ENCODE peak calls at places on chromosomes 13 and 19, in four cellular contexts. R, O, N and L are unnamed samples.

GRCh38 chr19:10270180-10270615 is 722 bp upstream of the ICAM1 start:
- DNase-seq in R (no peak), O (no peak), N (no peak), L (no peak)

GRCh38 chr13:84025828-84026227 is 143.6 kb upstream of the SLITRK1 start:
- DNase-seq in R (no peak), O (no peak), N (no peak), L (no peak)

GRCh38 chr13:20053016-20053415 is 94.5 kb downstream of the ZMYM2 start:
- DNase-seq in R (no peak), O (no peak), N (no peak), L (no peak)

GRCh38 chr13:99507054-99507453 is 5.8 kb downstream of the TM9SF2 start:
- DNase-seq in R (no peak), O (no peak), N (no peak), L (no peak)

GRCh38 chr19:33339750-33340029 is 33.8 kb upstream of the CEBPG start:
- DNase-seq in R (no peak), O (no peak), N (no peak), L (no peak)

GRCh38 chr13:44303681-44304432 is 69.8 kb upstream of the SERP2 start:
- DNase-seq in R (no peak), O (no peak), N (no peak), L (no peak)

GRCh38 chr13:79776538-79776937 is 295.6 kb downstream of the NDFIP2 start:
- DNase-seq in R (no peak), O (no peak), N (no peak), L (no peak)

GRCh38 chr19:17766543-17767131 is 15.4 kb downstream of the FCHO1 start:
- DNase-seq in R (no peak), O (peak), N (peak), L (peak)

GRCh38 chr19:16896098-16896912 is 7.5 kb downstream of the F2RL3 start:
- DNase-seq in R (no peak), O (no peak), N (peak), L (peak)

GRCh38 chr13:24605923-24606372 is 74.3 kb upstream of the ATP12A start:
- DNase-seq in R (no peak), O (peak), N (no peak), L (no peak)

GRCh38 chr13:71864981-71865857 is 1.8 kb downstream of the DACH1 start:
- DNase-seq in R (no peak), O (no peak), N (peak), L (no peak)

GRCh38 chr19:8526345-8527062 is 12.5 kb upstream of the ZNF414 start:
- DNase-seq in R (no peak), O (peak), N (peak), L (peak)
- TF ChIP-seq SP1 in R (no peak), O (no peak), N (peak), L (no peak)

DNA sequence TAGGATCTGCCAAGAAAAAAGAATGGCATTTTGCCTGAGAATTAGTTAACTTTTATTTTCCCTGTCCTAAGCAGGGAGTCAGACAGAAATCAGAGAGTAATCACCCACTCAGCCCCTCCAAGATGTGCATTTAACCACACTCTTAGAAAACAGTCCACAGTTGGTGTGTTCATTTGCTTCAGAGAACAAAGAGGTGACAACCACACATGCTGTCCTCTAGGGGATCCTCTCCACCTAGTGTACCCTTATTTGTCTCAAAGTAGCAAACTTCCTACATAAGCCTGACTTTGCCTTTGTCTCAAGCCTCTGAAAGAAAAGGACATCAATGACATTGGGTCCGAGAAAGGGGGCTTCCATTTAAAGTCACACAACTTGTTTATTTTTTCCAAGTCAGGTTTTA is 107.0 kb upstream of the RFC3 start:
- DNase-seq in R (no peak), O (no peak), N (no peak), L (no peak)
- TF ChIP-seq MAX in R (no peak), O (no peak), N (no peak), L (no peak)

DNA sequence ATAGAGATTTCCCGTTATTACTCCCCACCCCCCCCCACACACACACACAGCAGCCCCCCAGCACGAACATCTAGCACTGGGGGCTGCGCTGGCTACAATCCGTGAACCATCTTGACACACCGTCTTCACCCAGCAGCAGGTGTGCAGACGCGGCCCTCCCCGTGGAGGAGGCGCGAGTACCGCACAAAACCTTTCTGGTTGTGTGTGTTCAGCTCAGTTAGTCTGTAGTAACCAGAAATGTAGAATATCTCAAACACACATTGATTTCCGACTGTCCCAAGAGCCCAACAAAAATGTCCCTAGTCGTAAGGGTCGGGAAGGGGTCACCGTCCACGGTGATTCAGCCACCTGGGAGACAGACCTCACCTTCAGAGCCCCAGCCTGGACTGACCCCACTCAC is 122.7 kb downstream of the RAB20 start:
- DNase-seq in R (no peak), O (no peak), N (no peak), L (no peak)
- TF ChIP-seq SP1 in R (no peak), O (no peak), N (no peak), L (no peak)

DNA sequence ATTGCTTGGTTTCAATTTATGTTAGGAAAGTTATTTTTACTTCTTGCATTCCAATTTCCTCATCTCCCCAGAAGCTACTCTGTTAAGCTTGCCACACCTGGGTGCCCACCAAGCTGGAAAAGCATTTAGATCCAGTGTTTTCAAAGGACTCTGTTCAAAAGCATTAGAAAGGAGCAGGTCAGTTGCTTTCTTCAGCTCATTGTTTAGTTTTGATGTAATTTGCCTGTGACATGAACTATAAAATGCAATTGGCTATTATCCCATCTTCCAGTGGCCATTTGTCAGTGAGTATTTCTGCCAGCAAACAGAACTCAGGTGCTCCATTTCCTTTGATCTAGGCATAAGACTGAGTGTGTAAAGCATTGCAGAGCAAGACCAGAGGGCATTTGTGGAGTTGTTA is 46.7 kb upstream of the RNF113B start:
- DNase-seq in R (no peak), O (no peak), N (no peak), L (no peak)
- TF ChIP-seq MAX in R (no peak), O (no peak), N (no peak), L (no peak)

GRCh38 chr13:64675256-64675892 is 2554.8 kb downstream of the PCDH9 start:
- DNase-seq in R (no peak), O (peak), N (no peak), L (no peak)
- TF ChIP-seq SP1 in R (no peak), O (no peak), N (no peak), L (no peak)

DNA sequence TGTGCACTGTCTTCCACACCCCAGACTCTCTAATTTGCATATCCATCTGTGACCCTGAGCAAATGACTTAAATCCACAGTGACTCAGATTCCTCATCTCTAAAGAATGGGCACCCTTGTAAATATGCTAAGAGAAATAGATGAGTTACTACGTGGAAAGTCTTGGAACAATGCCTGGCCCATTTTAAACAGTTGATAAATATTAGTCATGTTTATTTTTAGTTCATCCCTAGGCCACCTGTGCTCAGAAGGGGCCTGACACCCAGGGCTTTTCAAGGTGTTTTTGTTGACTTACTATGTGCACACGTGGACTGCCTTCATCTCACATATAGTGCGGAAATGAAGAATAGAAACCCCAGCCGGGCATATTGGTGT is 806 bp upstream of the PTPRH start:
- DNase-seq in R (no peak), O (peak), N (no peak), L (no peak)
- TF ChIP-seq MAX in R (no peak), O (no peak), N (no peak), L (no peak)

DNA sequence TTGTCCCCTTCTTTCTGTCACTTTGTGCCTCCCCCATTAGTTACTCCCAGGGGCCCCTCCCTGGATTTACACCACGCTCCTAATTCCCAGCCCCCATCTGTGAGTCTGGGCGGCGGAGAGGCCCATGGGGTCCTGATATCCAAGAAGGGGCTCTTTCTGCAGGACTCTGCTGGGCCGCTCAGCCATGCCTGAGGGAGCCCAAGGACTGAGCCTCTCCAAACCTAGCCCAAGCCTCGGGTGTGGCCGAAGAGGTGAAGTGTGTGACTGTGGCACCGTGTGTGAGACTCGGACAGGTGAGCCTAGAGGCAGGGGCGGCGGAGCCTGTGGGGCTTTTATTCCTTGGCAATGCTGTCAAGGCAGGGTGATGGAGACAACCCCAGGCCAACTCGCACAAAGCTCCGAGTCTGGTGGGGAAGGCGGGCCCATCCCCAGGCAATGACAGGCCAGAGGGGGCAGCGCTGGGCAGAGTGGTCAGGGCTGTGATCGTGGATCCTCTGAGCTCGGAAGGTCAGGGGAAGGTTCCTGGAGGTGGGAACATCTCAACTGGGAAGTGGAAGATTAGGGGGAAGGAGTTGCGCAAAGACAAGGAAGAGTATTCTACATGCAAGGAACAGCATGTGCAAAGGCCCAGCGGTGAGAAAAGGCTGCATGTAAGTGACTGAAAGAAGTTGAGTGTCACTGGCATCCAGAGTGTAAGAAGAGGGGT is 1.6 kb downstream of the PLEKHG2 start:
- DNase-seq in R (no peak), O (peak), N (no peak), L (peak)
- TF ChIP-seq SP1 in R (no peak), O (no peak), N (no peak), L (no peak)

GRCh38 chr19:53466726-53467125 is 807 bp upstream of the ZNF813 start:
- DNase-seq in R (no peak), O (no peak), N (no peak), L (no peak)

GRCh38 chr19:53467138-53467502 is 413 bp upstream of the ZNF813 start:
- DNase-seq in R (no peak), O (no peak), N (peak), L (no peak)

GRCh38 chr19:53463263-53463662 is 4.3 kb upstream of the ZNF813 start:
- DNase-seq in R (no peak), O (no peak), N (peak), L (peak)

GRCh38 chr19:53467503-53468262 is at the start of gene ZNF813:
- DNase-seq in R (peak), O (peak), N (peak), L (peak)

GRCh38 chr19:53461866-53462265 is 5.7 kb upstream of the ZNF813 start:
- DNase-seq in R (no peak), O (no peak), N (no peak), L (no peak)
- TF ChIP-seq MAX in R (no peak), O (no peak), N (no peak), L (no peak)

GRCh38 chr19:12745166-12745897 is 6.3 kb upstream of the BEST2 start:
- DNase-seq in R (no peak), O (no peak), N (no peak), L (no peak)
- TF ChIP-seq SP1 in R (no peak), O (no peak), N (no peak), L (no peak)

GRCh38 chr19:56110515-56111448 is 10.3 kb downstream of the ZNF787 start:
- DNase-seq in R (no peak), O (peak), N (no peak), L (no peak)

GRCh38 chr19:56106993-56107392 is 14.1 kb downstream of the ZNF787 start:
- DNase-seq in R (no peak), O (no peak), N (no peak), L (no peak)

GRCh38 chr19:56107626-56108351 is 13.3 kb downstream of the ZNF787 start:
- DNase-seq in R (no peak), O (no peak), N (no peak), L (no peak)

GRCh38 chr19:56108447-56109195 is 12.5 kb downstream of the ZNF787 start:
- DNase-seq in R (no peak), O (no peak), N (no peak), L (no peak)

GRCh38 chr19:56109216-56109615 is 11.9 kb downstream of the ZNF787 start:
- DNase-seq in R (no peak), O (no peak), N (no peak), L (no peak)
- TF ChIP-seq MAX in R (no peak), O (no peak), N (no peak), L (no peak)